ENCODE peak calls at places on chromosomes 4 and X, in six cellular contexts. L is neuronal stem cell, Z is H1, R is mesendoderm, O is IMR-90, X is trophoblast cell. I is an unnamed sample.

GRCh38 chr4:8333726-8334460 is 64.3 kb downstream of the HTRA3 start:
- DNase-seq in L (no peak), Z (no peak), R (no peak), O (no peak), X (no peak), I (no peak)

GRCh38 chr4:94976371-94977011 is 218.7 kb downstream of the BMPR1B start:
- DNase-seq in L (no peak), Z (no peak), R (no peak), O (peak), X (no peak), I (peak)

GRCh38 chr4:7759221-7759620 is 180.4 kb downstream of the AFAP1 start:
- DNase-seq in L (no peak), Z (no peak), R (no peak), O (no peak), X (no peak), I (no peak)

GRCh38 chr4:70778888-70779422 is 57.2 kb downstream of the RUFY3 start:
- DNase-seq in L (no peak), Z (no peak), R (no peak), O (peak), X (no peak), I (peak)

GRCh38 chr4:159248383-159249178 is 145.7 kb downstream of the RAPGEF2 start:
- DNase-seq in L (no peak), Z (no peak), R (no peak), O (peak), X (no peak), I (peak)

GRCh38 chr4:95462946-95463345 is 85.8 kb downstream of the UNC5C start:
- DNase-seq in L (no peak), Z (no peak), R (no peak), O (no peak), X (no peak), I (no peak)

GRCh38 chr4:145619639-145619996 is 433 bp downstream of the MMAA start:
- DNase-seq in L (no peak), Z (no peak), R (no peak), O (peak), X (peak), I (peak)

GRCh38 chr4:147576084-147576483 is 41.1 kb upstream of the TMEM184C start:
- DNase-seq in L (no peak), Z (no peak), R (no peak), O (no peak), X (no peak), I (no peak)

GRCh38 chr4:124869978-124870495 is 157.5 kb upstream of the ANKRD50 start:
- DNase-seq in L (no peak), Z (no peak), R (no peak), O (no peak), X (peak), I (no peak)

GRCh38 chr4:119692001-119692400 is 63.4 kb upstream of the PDE5A start:
- DNase-seq in L (no peak), Z (no peak), R (no peak), O (peak), X (no peak), I (peak)

GRCh38 chr4:26141101-26141830 is 179.5 kb upstream of the RBPJ start:
- DNase-seq in L (no peak), Z (no peak), R (peak), O (no peak), X (no peak), I (peak)

GRCh38 chrX:41259516-41259915 is 74.4 kb upstream of the DDX3X start:
- DNase-seq in L (no peak), Z (no peak), R (no peak), O (peak), X (peak), I (no peak)

GRCh38 chr4:139740121-139740520 is 74.5 kb downstream of the MGST2 start:
- DNase-seq in L (no peak), Z (peak), R (no peak), O (no peak), X (peak), I (no peak)

GRCh38 chr4:87975466-87975865 is at the start of gene SPP1:
- DNase-seq in L (peak), Z (no peak), R (peak), O (peak), X (no peak), I (peak)

GRCh38 chrX:72314881-72315280 is 9.2 kb upstream of the CITED1 start:
- DNase-seq in L (no peak), Z (no peak), R (no peak), O (no peak), X (no peak), I (no peak)

GRCh38 chr4:76831475-76832390 is 66.2 kb downstream of the SOWAHB start:
- DNase-seq in L (no peak), Z (no peak), R (no peak), O (peak), X (no peak), I (peak)

GRCh38 chr4:16707874-16708273 is 190.6 kb downstream of the LDB2 start:
- DNase-seq in L (no peak), Z (no peak), R (no peak), O (peak), X (no peak), I (no peak)

GRCh38 chrX:129981752-129982299 is 609 bp upstream of the BCORL1 start:
- DNase-seq in L (no peak), Z (no peak), R (no peak), O (no peak), X (no peak), I (no peak)

GRCh38 chrX:8084023-8084422 is 87.0 kb downstream of the VCX2 start:
- DNase-seq in L (no peak), Z (no peak), R (no peak), O (peak), X (peak), I (peak)

GRCh38 chr4:80036949-80037348 is 36.1 kb downstream of the ANTXR2 start:
- DNase-seq in L (no peak), Z (no peak), R (no peak), O (peak), X (peak), I (peak)

GRCh38 chrX:119753639-119754257 is 4.6 kb upstream of the SOWAHD start:
- DNase-seq in L (no peak), Z (no peak), R (peak), O (peak), X (peak), I (peak)

GRCh38 chrX:103637604-103638338 is 9.0 kb downstream of the TCEAL1 start:
- DNase-seq in L (no peak), Z (no peak), R (no peak), O (peak), X (no peak), I (no peak)

GRCh38 chr4:17232575-17233253 is 279.2 kb downstream of the QDPR start:
- DNase-seq in L (no peak), Z (no peak), R (no peak), O (peak), X (no peak), I (peak)

GRCh38 chr4:143202824-143203223 is 18.1 kb downstream of the USP38 start:
- DNase-seq in L (no peak), Z (no peak), R (no peak), O (no peak), X (peak), I (peak)

GRCh38 chr4:1614049-1614448 is 70.1 kb downstream of the FAM53A start:
- DNase-seq in L (no peak), Z (no peak), R (no peak), O (no peak), X (no peak), I (no peak)

GRCh38 chr4:54660591-54660990 is 2.8 kb downstream of the KIT start:
- DNase-seq in L (no peak), Z (no peak), R (no peak), O (no peak), X (no peak), I (no peak)
- H3K4me3 ChIP-seq in L (no peak), Z (peak), R (no peak), O (no peak), X (no peak), I (no peak)

GRCh38 chr4:187992971-187993370 is 2.6 kb upstream of the ZFP42 start:
- DNase-seq in L (no peak), Z (no peak), R (peak), O (no peak), X (no peak), I (no peak)

GRCh38 chr4:187996502-187997177 is 1.1 kb downstream of the ZFP42 start:
- DNase-seq in L (no peak), Z (peak), R (peak), O (no peak), X (peak), I (no peak)

GRCh38 chr4:187999406-187999932 is 3.9 kb downstream of the ZFP42 start:
- DNase-seq in L (no peak), Z (peak), R (no peak), O (peak), X (no peak), I (no peak)

GRCh38 chr4:187993827-187994226 is 1.7 kb upstream of the ZFP42 start:
- DNase-seq in L (no peak), Z (peak), R (peak), O (peak), X (peak), I (peak)

GRCh38 chr4:187995322-187996207 is at the start of gene ZFP42:
- DNase-seq in L (no peak), Z (peak), R (peak), O (no peak), X (peak), I (no peak)
- H4K8ac ChIP-seq in L (no peak), Z (peak), R (peak), O (no peak), X (peak), I (peak)

GRCh38 chr4:56860781-56861180 is 39.3 kb upstream of the SPINK2 start:
- DNase-seq in L (no peak), Z (no peak), R (no peak), O (no peak), X (no peak), I (no peak)

GRCh38 chr4:56858302-56858644 is 36.8 kb upstream of the SPINK2 start:
- DNase-seq in L (no peak), Z (no peak), R (peak), O (no peak), X (no peak), I (no peak)

GRCh38 chr4:56859841-56860240 is 38.3 kb upstream of the SPINK2 start:
- DNase-seq in L (no peak), Z (no peak), R (no peak), O (no peak), X (no peak), I (no peak)

GRCh38 chr4:56861365-56861764 is 39.9 kb upstream of the SPINK2 start:
- DNase-seq in L (no peak), Z (no peak), R (peak), O (peak), X (peak), I (peak)

GRCh38 chr4:56857601-56858301 is 36.2 kb upstream of the SPINK2 start:
- DNase-seq in L (no peak), Z (no peak), R (no peak), O (no peak), X (no peak), I (no peak)
- H3K4me3 ChIP-seq in L (no peak), Z (no peak), R (no peak), O (no peak), X (no peak), I (no peak)

GRCh38 chrX:1421433-1422134 is 29.7 kb upstream of the SLC25A6 start:
- DNase-seq in L (no peak), Z (no peak), R (no peak), O (no peak), X (no peak), I (no peak)

GRCh38 chrX:1425381-1425780 is 27.3 kb downstream of the ASMTL start:
- DNase-seq in L (no peak), Z (no peak), R (no peak), O (no peak), X (no peak), I (no peak)

GRCh38 chrX:1422135-1422465 is 30.2 kb upstream of the SLC25A6 start:
- DNase-seq in L (no peak), Z (no peak), R (no peak), O (no peak), X (no peak), I (no peak)

GRCh38 chrX:1424452-1424851 is 28.3 kb downstream of the ASMTL start:
- DNase-seq in L (no peak), Z (no peak), R (no peak), O (no peak), X (no peak), I (no peak)

DNA sequence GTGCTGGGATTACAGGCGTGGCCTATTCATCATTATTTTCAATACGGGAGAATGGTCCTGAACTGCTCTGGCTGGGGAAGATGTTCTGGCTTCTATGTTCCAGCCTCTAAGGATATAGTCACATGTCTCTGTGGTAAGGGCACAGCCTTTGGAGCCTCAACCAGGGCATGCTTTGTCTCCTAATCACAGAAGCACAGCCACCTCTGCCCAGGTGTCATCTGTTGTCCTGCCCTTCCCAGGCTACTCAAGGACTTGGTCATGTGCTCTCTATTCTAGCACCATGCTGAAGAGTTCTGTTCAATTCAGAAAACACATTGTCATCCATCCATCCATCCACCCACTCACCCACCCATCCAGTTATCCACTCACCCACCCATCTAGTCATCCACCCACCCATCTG is 29.5 kb downstream of the ASMTL start:
- DNase-seq in L (no peak), Z (no peak), R (no peak), O (no peak), X (no peak), I (no peak)
- H4K8ac ChIP-seq in L (no peak), Z (no peak), R (no peak), O (no peak), X (no peak), I (no peak)

DNA sequence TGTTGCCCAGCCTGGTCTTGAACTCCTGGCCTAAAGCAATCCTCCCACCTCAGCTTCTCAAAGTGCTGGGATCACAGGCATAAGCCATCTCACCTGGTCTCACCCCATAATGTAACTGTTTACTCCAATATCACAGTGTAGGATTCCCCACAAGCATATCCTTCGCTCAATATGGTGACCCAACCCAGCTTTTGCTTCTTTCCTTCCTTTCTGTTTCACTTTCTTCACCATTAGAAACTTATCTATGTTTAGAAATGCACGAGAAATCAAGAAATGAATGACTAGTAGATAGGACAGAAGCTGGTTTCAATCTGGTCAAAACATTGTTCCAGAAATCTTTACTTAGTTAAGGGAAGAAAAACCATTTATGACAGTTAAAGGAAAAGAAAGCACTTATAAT is 18.9 kb downstream of the TSPAN5 start:
- DNase-seq in L (no peak), Z (no peak), R (no peak), O (peak), X (no peak), I (peak)
- H3K4me3 ChIP-seq in L (no peak), Z (no peak), R (no peak), O (no peak), X (no peak), I (peak)

GRCh38 chr4:2977116-2978097 is 14.0 kb downstream of the GRK4 start:
- DNase-seq in L (no peak), Z (no peak), R (peak), O (peak), X (peak), I (peak)
- H4K8ac ChIP-seq in L (no peak), Z (no peak), R (no peak), O (no peak), X (peak), I (no peak)

DNA sequence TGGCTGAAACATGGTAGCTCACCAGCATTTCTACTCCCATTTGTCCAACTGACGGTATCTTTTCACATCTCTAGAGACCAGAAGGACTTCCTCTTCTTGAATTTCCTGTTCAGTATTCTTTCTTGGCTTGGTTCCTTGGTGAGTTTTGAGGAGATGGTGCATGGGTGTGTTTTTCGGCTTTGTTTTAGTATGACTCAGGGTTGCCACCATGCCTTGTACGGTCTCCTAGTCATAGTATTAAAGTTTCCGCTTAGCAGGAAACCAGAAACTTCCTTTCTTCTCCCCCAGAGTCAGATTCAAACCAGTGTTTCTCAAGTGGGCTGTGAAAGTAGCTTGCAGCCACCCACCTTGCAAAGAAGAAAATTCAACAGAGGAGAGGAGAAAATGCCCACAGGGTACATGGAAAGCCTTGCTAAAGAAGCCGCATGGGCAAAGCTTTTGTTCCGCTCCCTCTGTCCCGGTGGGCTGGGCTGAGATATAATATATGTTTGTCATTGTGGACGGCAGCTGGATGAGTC is 5.7 kb downstream of the CD99 start:
- DNase-seq in L (no peak), Z (no peak), R (no peak), O (peak), X (peak), I (peak)
- H3K4me3 ChIP-seq in L (no peak), Z (no peak), R (no peak), O (no peak), X (no peak), I (no peak)

GRCh38 chr4:98928505-98929340 is at the start of gene EIF4E:
- DNase-seq in L (peak), Z (peak), R (peak), O (peak), X (peak), I (peak)
- H4K8ac ChIP-seq in L (no peak), Z (peak), R (no peak), O (peak), X (peak), I (peak)

GRCh38 chrX:128619490-128619889 is 567.3 kb upstream of the ACTRT1 start:
- DNase-seq in L (no peak), Z (no peak), R (peak), O (no peak), X (no peak), I (no peak)
- H3K4me3 ChIP-seq in L (no peak), Z (no peak), R (no peak), O (no peak), X (no peak), I (no peak)

DNA sequence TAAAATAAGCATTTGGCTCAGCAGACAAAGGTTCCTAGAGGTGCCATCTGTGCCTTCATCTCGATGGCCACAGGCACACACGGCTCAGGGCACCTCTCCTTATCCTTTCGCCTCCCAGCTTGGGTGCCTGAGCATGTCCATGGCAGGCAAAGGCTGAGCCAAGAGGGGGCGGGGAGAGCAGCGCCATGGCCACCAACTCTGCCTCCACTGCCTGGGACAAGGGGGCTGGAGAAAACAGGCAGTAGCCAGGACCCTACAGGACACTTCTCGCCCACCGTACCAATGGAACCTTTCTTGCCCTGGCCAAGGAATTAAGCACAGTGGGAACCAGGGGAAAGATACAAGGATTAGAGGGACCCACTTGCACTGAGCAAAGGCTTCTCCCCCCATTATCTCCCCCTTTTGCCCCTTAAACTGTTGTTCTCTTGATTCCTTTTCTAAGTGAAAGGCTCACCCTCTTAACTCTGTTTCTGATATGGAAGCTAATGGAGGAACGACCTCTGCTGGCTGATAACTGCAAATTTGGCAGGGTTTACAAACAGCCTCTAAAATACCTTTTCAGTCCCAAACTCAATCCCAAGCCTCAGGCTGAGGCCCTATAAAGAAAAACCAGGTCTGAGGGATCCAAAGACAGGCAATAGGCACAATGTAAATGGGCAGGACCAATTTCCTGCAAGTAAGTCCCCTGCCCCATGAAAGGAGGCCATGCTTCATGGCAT is 335.2 kb downstream of the ADAM29 start:
- DNase-seq in L (no peak), Z (no peak), R (peak), O (no peak), X (peak), I (peak)
- H4K8ac ChIP-seq in L (no peak), Z (no peak), R (no peak), O (no peak), X (no peak), I (no peak)

I was measured in mesenchymal stem cell.